ENCODE peak calls at places on chromosome 10, in six cellular contexts. One of them, this sample, is unnamed.

GRCh38 chr10:10870523-10871241 is 147.0 kb upstream of the CELF2 start:
- DNase-seq in HepG2: no peak
- DNase-seq in GM23338: peak
- DNase-seq in K562: no peak
- DNase-seq in GM12878: peak
- DNase-seq in H1: no peak
- DNase-seq in this sample: no peak

GRCh38 chr10:113411456-113411855 is 141.4 kb upstream of the HABP2 start:
- DNase-seq in HepG2: no peak
- DNase-seq in GM23338: no peak
- DNase-seq in K562: no peak
- DNase-seq in GM12878: no peak
- DNase-seq in H1: no peak
- DNase-seq in this sample: no peak

GRCh38 chr10:102231357-102232318 is 5.5 kb downstream of the ELOVL3 start:
- DNase-seq in HepG2: peak
- DNase-seq in GM23338: peak
- DNase-seq in K562: peak
- DNase-seq in GM12878: no peak
- DNase-seq in H1: peak
- DNase-seq in this sample: peak

GRCh38 chr10:52652431-52653220 is 120.0 kb downstream of the MBL2 start:
- DNase-seq in HepG2: no peak
- DNase-seq in GM23338: no peak
- DNase-seq in K562: no peak
- DNase-seq in GM12878: no peak
- DNase-seq in H1: no peak
- DNase-seq in this sample: no peak

GRCh38 chr10:61760943-61761824 is 98.5 kb downstream of the CABCOCO1 start:
- DNase-seq in HepG2: no peak
- DNase-seq in GM23338: no peak
- DNase-seq in K562: no peak
- DNase-seq in GM12878: no peak
- DNase-seq in H1: no peak
- DNase-seq in this sample: no peak

GRCh38 chr10:19164461-19164860 is 115.9 kb downstream of the MALRD1 start:
- DNase-seq in HepG2: no peak
- DNase-seq in GM23338: no peak
- DNase-seq in K562: no peak
- DNase-seq in GM12878: no peak
- DNase-seq in H1: no peak
- DNase-seq in this sample: no peak

GRCh38 chr10:103040424-103040823 is 122.3 kb downstream of the CNNM2 start:
- DNase-seq in HepG2: no peak
- DNase-seq in GM23338: no peak
- DNase-seq in K562: peak
- DNase-seq in GM12878: no peak
- DNase-seq in H1: no peak
- DNase-seq in this sample: no peak

GRCh38 chr10:7857259-7857658 is 39.0 kb downstream of the TAF3 start:
- DNase-seq in HepG2: no peak
- DNase-seq in GM23338: no peak
- DNase-seq in K562: no peak
- DNase-seq in GM12878: no peak
- DNase-seq in H1: no peak
- DNase-seq in this sample: no peak

GRCh38 chr10:3813986-3814831 is 29.2 kb upstream of the KLF6 start:
- DNase-seq in HepG2: peak
- DNase-seq in GM23338: no peak
- DNase-seq in K562: no peak
- DNase-seq in GM12878: no peak
- DNase-seq in H1: no peak
- DNase-seq in this sample: no peak

GRCh38 chr10:4199196-4199595 is 414.2 kb upstream of the KLF6 start:
- DNase-seq in HepG2: no peak
- DNase-seq in GM23338: no peak
- DNase-seq in K562: no peak
- DNase-seq in GM12878: no peak
- DNase-seq in H1: no peak
- DNase-seq in this sample: no peak

GRCh38 chr10:50510517-50511473 is 113.0 kb downstream of the SGMS1 start:
- DNase-seq in HepG2: no peak
- DNase-seq in GM23338: no peak
- DNase-seq in K562: no peak
- DNase-seq in GM12878: no peak
- DNase-seq in H1: no peak
- DNase-seq in this sample: no peak

GRCh38 chr10:105774881-105775280 is 1133.8 kb downstream of the SORCS3 start:
- DNase-seq in HepG2: no peak
- DNase-seq in GM23338: no peak
- DNase-seq in K562: no peak
- DNase-seq in GM12878: no peak
- DNase-seq in H1: no peak
- DNase-seq in this sample: no peak

GRCh38 chr10:51244308-51244707 is 170.0 kb downstream of the PRKG1 start:
- DNase-seq in HepG2: no peak
- DNase-seq in GM23338: peak
- DNase-seq in K562: no peak
- DNase-seq in GM12878: no peak
- DNase-seq in H1: no peak
- DNase-seq in this sample: no peak

GRCh38 chr10:93032105-93032808 is 28.3 kb upstream of the CYP26C1 start:
- DNase-seq in HepG2: peak
- DNase-seq in GM23338: no peak
- DNase-seq in K562: no peak
- DNase-seq in GM12878: no peak
- DNase-seq in H1: no peak
- DNase-seq in this sample: no peak

GRCh38 chr10:93032809-93033137 is 27.8 kb upstream of the CYP26C1 start:
- DNase-seq in HepG2: peak
- DNase-seq in GM23338: no peak
- DNase-seq in K562: no peak
- DNase-seq in GM12878: no peak
- DNase-seq in H1: no peak
- DNase-seq in this sample: no peak

GRCh38 chr10:93028881-93029280 is 31.7 kb upstream of the CYP26C1 start:
- DNase-seq in HepG2: no peak
- DNase-seq in GM23338: no peak
- DNase-seq in K562: no peak
- DNase-seq in GM12878: no peak
- DNase-seq in H1: no peak
- DNase-seq in this sample: no peak

GRCh38 chr10:93027508-93027907 is 33.1 kb upstream of the CYP26C1 start:
- DNase-seq in HepG2: no peak
- DNase-seq in GM23338: no peak
- DNase-seq in K562: no peak
- DNase-seq in GM12878: no peak
- DNase-seq in H1: no peak
- DNase-seq in this sample: no peak

GRCh38 chr10:93030409-93030808 is 30.2 kb upstream of the CYP26C1 start:
- DNase-seq in HepG2: peak
- DNase-seq in GM23338: peak
- DNase-seq in K562: no peak
- DNase-seq in GM12878: no peak
- DNase-seq in H1: no peak
- DNase-seq in this sample: no peak
- TF ChIP-seq CREB1 in HepG2: no peak
- TF ChIP-seq CREB1 in GM23338: no peak
- TF ChIP-seq CREB1 in K562: no peak
- TF ChIP-seq CREB1 in GM12878: no peak
- TF ChIP-seq CREB1 in H1: no peak
- TF ChIP-seq CREB1 in this sample: no peak

GRCh38 chr10:29663718-29664117 is 28.9 kb upstream of the SVIL start:
- DNase-seq in HepG2: no peak
- DNase-seq in GM23338: no peak
- DNase-seq in K562: no peak
- DNase-seq in GM12878: no peak
- DNase-seq in H1: no peak
- DNase-seq in this sample: no peak

GRCh38 chr10:29659770-29660097 is 25.0 kb upstream of the SVIL start:
- DNase-seq in HepG2: no peak
- DNase-seq in GM23338: no peak
- DNase-seq in K562: no peak
- DNase-seq in GM12878: no peak
- DNase-seq in H1: no peak
- DNase-seq in this sample: no peak

GRCh38 chr10:29657719-29658274 is 23.0 kb upstream of the SVIL start:
- DNase-seq in HepG2: no peak
- DNase-seq in GM23338: no peak
- DNase-seq in K562: no peak
- DNase-seq in GM12878: no peak
- DNase-seq in H1: no peak
- DNase-seq in this sample: no peak

GRCh38 chr10:29656451-29656992 is 21.8 kb upstream of the SVIL start:
- DNase-seq in HepG2: no peak
- DNase-seq in GM23338: no peak
- DNase-seq in K562: no peak
- DNase-seq in GM12878: no peak
- DNase-seq in H1: no peak
- DNase-seq in this sample: no peak

DNA sequence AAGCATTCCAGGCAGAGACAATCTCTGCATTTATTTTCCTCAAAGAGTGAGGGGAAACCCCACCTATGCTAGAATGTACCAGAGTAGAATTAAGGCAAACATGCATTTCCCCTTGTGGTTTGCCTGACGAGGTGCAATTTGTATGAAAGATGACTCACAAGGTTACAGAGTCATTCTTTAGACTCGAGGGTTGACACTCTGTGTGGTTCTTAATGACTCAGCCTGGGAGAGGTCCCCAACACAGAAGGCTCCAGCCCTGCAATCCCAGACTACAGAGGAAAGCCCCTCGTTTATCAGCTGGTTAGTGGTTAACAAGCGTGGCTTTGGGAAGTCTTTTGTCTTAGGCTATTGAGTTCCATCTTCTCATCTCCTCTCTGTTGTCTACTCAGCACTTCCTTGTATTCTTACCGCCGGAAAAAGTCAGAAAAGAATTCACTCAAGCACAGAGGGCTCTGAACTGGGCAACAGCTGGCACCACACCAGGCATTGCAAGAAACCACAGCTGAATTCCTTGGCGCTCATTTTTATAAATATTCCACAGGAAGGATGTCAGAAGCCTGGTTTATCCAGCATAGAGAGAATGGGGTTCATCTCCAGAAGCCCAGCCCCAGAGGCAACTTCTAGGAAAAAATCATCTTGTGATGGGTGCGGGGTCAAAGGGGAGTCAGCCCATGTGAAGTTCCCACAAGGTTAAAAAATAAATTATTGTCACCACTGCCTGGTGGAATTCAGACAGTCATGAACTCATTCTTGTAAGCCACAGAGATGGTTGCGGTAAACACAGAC is 24.4 kb upstream of the SVIL start:
- DNase-seq in HepG2: peak
- DNase-seq in GM23338: no peak
- DNase-seq in K562: peak
- DNase-seq in GM12878: peak
- DNase-seq in H1: no peak
- DNase-seq in this sample: no peak
- TF ChIP-seq CTCF in HepG2: no peak
- TF ChIP-seq CTCF in GM23338: no peak
- TF ChIP-seq CTCF in K562: no peak
- TF ChIP-seq CTCF in GM12878: no peak
- TF ChIP-seq CTCF in H1: no peak
- TF ChIP-seq CTCF in this sample: no peak

DNA sequence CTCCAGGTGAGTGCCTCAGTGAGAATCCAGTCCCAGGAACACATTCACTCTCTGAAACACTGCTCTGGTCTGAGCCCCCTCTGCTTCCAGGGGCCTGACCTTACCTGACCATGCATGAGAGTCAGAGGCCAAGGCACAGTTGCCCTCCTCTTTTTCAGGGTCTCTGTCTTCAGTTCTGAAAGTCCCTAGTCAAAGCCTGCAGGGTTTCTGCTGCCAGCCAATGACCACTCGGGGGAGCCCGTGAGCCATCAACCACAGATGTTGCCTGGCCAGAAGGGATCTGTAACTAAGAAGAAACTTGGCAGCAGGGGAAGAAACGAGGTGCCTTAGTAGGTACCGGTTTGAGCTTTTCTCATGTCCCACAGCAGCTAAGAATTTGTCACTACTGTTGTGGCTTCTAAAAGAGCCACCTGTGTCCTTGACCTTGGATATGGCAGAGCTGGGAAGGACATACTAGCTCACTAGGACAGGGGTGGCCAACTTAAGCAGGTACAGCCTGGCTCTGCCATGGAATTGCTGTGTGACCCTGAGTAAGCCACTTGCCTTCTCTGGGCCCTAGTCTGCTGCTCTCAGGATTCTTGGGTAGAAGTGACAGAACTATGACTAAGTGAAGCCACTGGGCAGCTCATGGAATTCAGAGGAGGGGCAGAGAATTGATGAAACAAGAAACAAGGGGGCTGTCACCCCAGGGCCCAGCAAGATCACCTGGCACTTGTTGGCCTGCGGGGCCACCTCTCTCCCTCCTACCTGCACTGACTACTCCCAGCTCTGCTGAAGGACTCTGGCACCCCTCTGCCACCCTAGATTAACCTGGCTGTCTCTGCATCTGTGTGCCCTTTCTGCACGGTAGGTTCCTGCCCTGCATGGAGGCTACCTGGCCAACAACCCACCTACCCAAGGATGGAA is 83.8 kb upstream of the GPR26 start:
- DNase-seq in HepG2: peak
- DNase-seq in GM23338: peak
- DNase-seq in K562: peak
- DNase-seq in GM12878: no peak
- DNase-seq in H1: peak
- DNase-seq in this sample: peak
- TF ChIP-seq CREB1 in HepG2: no peak
- TF ChIP-seq CREB1 in GM23338: no peak
- TF ChIP-seq CREB1 in K562: no peak
- TF ChIP-seq CREB1 in GM12878: no peak
- TF ChIP-seq CREB1 in H1: peak
- TF ChIP-seq CREB1 in this sample: no peak

DNA sequence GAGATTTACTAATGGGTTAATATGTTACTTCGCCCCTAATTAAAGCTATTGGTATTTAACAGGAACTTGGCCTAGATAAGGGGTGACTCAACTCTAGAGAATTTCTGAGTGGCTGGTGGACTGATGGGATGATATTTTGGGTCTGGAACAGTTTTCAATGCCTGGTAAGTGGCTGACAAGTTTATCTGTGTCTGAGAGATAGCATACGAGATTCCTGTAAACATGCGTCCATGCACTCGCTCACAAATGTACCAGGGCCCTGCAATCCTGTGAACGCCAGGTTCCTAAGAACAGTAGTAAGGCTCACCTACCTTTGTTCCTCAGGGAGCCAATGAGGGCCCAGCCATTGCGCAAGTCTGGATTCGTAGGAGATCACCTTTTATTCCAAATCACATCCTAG is 683.8 kb upstream of the ANKRD30A start:
- DNase-seq in HepG2: no peak
- DNase-seq in GM23338: no peak
- DNase-seq in K562: no peak
- DNase-seq in GM12878: no peak
- DNase-seq in H1: no peak
- DNase-seq in this sample: no peak
- TF ChIP-seq CTCF in HepG2: no peak
- TF ChIP-seq CTCF in GM23338: no peak
- TF ChIP-seq CTCF in K562: no peak
- TF ChIP-seq CTCF in GM12878: no peak
- TF ChIP-seq CTCF in H1: no peak
- TF ChIP-seq CTCF in this sample: no peak